ENCODE peak calls at places on chromosomes 5 and 9, in six cellular contexts. One of them, this sample, is unnamed.

GRCh38 chr9:86794356-86795046 is 152.8 kb downstream of the GAS1 start:
- DNase-seq in A549: no peak
- DNase-seq in WTC11: no peak
- DNase-seq in HCT116: no peak
- DNase-seq in NB4: no peak
- DNase-seq in GM12878: no peak
- DNase-seq in this sample: no peak

GRCh38 chr5:179805529-179806249 is 977 bp downstream of the MGAT4B start:
- DNase-seq in A549: no peak
- DNase-seq in WTC11: peak; percentile 39
- DNase-seq in HCT116: no peak
- DNase-seq in NB4: peak; percentile 81
- DNase-seq in GM12878: no peak
- DNase-seq in this sample: peak; percentile 46

GRCh38 chr5:77087484-77088291 is 603 bp upstream of the ZBED3 start:
- DNase-seq in A549: no peak
- DNase-seq in WTC11: peak; percentile 19
- DNase-seq in HCT116: no peak
- DNase-seq in NB4: peak; percentile 40
- DNase-seq in GM12878: no peak
- DNase-seq in this sample: peak; percentile 51

GRCh38 chr5:86909461-86909881 is 291.7 kb downstream of the COX7C start:
- DNase-seq in A549: no peak
- DNase-seq in WTC11: no peak
- DNase-seq in HCT116: no peak
- DNase-seq in NB4: no peak
- DNase-seq in GM12878: no peak
- DNase-seq in this sample: no peak

GRCh38 chr5:120769291-120769872 is 305.3 kb downstream of the PRR16 start:
- DNase-seq in A549: no peak
- DNase-seq in WTC11: no peak
- DNase-seq in HCT116: no peak
- DNase-seq in NB4: no peak
- DNase-seq in GM12878: no peak
- DNase-seq in this sample: no peak

GRCh38 chr5:111469293-111469896 is 42.9 kb downstream of the STARD4 start:
- DNase-seq in A549: no peak
- DNase-seq in WTC11: no peak
- DNase-seq in HCT116: no peak
- DNase-seq in NB4: no peak
- DNase-seq in GM12878: no peak
- DNase-seq in this sample: no peak

GRCh38 chr5:88256872-88257271 is 11.8 kb downstream of the TMEM161B start:
- DNase-seq in A549: no peak
- DNase-seq in WTC11: peak; percentile 40
- DNase-seq in HCT116: no peak
- DNase-seq in NB4: no peak
- DNase-seq in GM12878: no peak
- DNase-seq in this sample: no peak

GRCh38 chr5:66151030-66151429 is 6.9 kb downstream of the SREK1 start:
- DNase-seq in A549: no peak
- DNase-seq in WTC11: no peak
- DNase-seq in HCT116: no peak
- DNase-seq in NB4: no peak
- DNase-seq in GM12878: no peak
- DNase-seq in this sample: no peak

GRCh38 chr9:19894975-19895374 is 106.1 kb upstream of the SLC24A2 start:
- DNase-seq in A549: no peak
- DNase-seq in WTC11: no peak
- DNase-seq in HCT116: no peak
- DNase-seq in NB4: no peak
- DNase-seq in GM12878: no peak
- DNase-seq in this sample: no peak

GRCh38 chr5:123776761-123777160 is 264.8 kb downstream of the CSNK1G3 start:
- DNase-seq in A549: no peak
- DNase-seq in WTC11: no peak
- DNase-seq in HCT116: no peak
- DNase-seq in NB4: no peak
- DNase-seq in GM12878: no peak
- DNase-seq in this sample: no peak

GRCh38 chr5:76763136-76763535 is 47.2 kb downstream of the F2R start:
- DNase-seq in A549: no peak
- DNase-seq in WTC11: no peak
- DNase-seq in HCT116: no peak
- DNase-seq in NB4: peak; percentile 36
- DNase-seq in GM12878: no peak
- DNase-seq in this sample: no peak

GRCh38 chr9:74771262-74771585 is 116.5 kb downstream of the TRPM6 start:
- DNase-seq in A549: no peak
- DNase-seq in WTC11: no peak
- DNase-seq in HCT116: no peak
- DNase-seq in NB4: no peak
- DNase-seq in GM12878: no peak
- DNase-seq in this sample: no peak

GRCh38 chr9:15150939-15151338 is 156.1 kb downstream of the TTC39B start:
- DNase-seq in A549: no peak
- DNase-seq in WTC11: no peak
- DNase-seq in HCT116: no peak
- DNase-seq in NB4: no peak
- DNase-seq in GM12878: no peak
- DNase-seq in this sample: peak; percentile 45

GRCh38 chr5:95087819-95088317 is 197.0 kb downstream of the MCTP1 start:
- DNase-seq in A549: no peak
- DNase-seq in WTC11: no peak
- DNase-seq in HCT116: no peak
- DNase-seq in NB4: no peak
- DNase-seq in GM12878: peak; percentile 85
- DNase-seq in this sample: no peak

GRCh38 chr5:10534491-10535236 is 29.2 kb upstream of the ANKRD33B start:
- DNase-seq in A549: no peak
- DNase-seq in WTC11: no peak
- DNase-seq in HCT116: no peak
- DNase-seq in NB4: no peak
- DNase-seq in GM12878: no peak
- DNase-seq in this sample: no peak

GRCh38 chr5:176371621-176372539 is 6.6 kb downstream of the ARL10 start:
- DNase-seq in A549: no peak
- DNase-seq in WTC11: no peak
- DNase-seq in HCT116: no peak
- DNase-seq in NB4: no peak
- DNase-seq in GM12878: no peak
- DNase-seq in this sample: no peak

GRCh38 chr5:98004463-98004862 is 769.0 kb upstream of the RGMB start:
- DNase-seq in A549: no peak
- DNase-seq in WTC11: no peak
- DNase-seq in HCT116: no peak
- DNase-seq in NB4: no peak
- DNase-seq in GM12878: no peak
- DNase-seq in this sample: peak; percentile 29

GRCh38 chr5:44626846-44627245 is 181.9 kb upstream of the MRPS30 start:
- DNase-seq in A549: no peak
- DNase-seq in WTC11: no peak
- DNase-seq in HCT116: no peak
- DNase-seq in NB4: no peak
- DNase-seq in GM12878: no peak
- DNase-seq in this sample: no peak

GRCh38 chr5:144958002-144958401 is 787.3 kb downstream of the KCTD16 start:
- DNase-seq in A549: no peak
- DNase-seq in WTC11: no peak
- DNase-seq in HCT116: no peak
- DNase-seq in NB4: no peak
- DNase-seq in GM12878: no peak
- DNase-seq in this sample: no peak

GRCh38 chr5:38883842-38884241 is 38.0 kb downstream of the OSMR start:
- DNase-seq in A549: no peak
- DNase-seq in WTC11: no peak
- DNase-seq in HCT116: no peak
- DNase-seq in NB4: no peak
- DNase-seq in GM12878: no peak
- DNase-seq in this sample: peak; percentile 33

GRCh38 chr9:133133680-133134418 is 12.8 kb upstream of the RALGDS start:
- DNase-seq in A549: peak; percentile 99
- DNase-seq in WTC11: peak; percentile 37
- DNase-seq in HCT116: peak; percentile 89
- DNase-seq in NB4: peak; percentile 70
- DNase-seq in GM12878: no peak
- DNase-seq in this sample: peak; percentile 98

DNA sequence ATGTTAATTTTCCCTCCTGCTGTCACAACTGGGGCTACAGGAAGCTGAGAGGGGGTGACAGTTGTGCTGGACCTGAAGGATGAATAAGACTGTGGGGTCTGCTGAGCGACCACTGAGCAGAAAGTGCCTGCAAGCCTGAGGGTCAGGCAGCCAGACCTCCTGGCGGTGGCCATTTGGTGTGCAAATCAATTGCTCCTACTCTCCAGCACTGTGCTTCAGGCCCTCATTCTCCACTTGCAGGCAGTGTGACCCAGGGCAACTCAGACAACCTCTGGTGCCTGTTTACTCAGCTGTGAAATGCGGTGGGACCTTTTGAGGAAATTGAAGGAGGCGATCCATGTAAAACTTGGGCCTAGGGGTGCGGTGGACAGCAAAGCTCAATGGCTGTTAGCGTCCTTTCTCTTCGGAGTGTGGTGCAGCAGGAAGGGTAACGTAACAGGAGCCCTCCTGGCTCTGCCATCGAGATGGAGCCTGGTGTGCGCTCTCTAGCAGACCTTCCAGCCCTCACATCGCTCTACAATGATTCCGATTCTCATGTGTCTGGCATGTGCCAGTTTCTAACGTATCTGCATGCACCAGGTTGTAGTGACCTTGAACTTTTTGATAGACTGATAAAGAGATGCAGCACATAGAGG is 159.5 kb upstream of the RAPGEF1 start:
- DNase-seq in A549: no peak
- DNase-seq in WTC11: peak; percentile 38
- DNase-seq in HCT116: no peak
- DNase-seq in NB4: no peak
- DNase-seq in GM12878: no peak
- DNase-seq in this sample: no peak
- TF ChIP-seq MAX in A549: no peak
- TF ChIP-seq MAX in WTC11: no peak
- TF ChIP-seq MAX in HCT116: no peak
- TF ChIP-seq MAX in NB4: no peak
- TF ChIP-seq MAX in GM12878: no peak
- TF ChIP-seq MAX in this sample: no peak

GRCh38 chr9:93218671-93219420 is 34.9 kb downstream of the WNK2 start:
- DNase-seq in A549: no peak
- DNase-seq in WTC11: no peak
- DNase-seq in HCT116: no peak
- DNase-seq in NB4: no peak
- DNase-seq in GM12878: no peak
- DNase-seq in this sample: no peak

GRCh38 chr9:93219692-93220091 is 35.8 kb downstream of the WNK2 start:
- DNase-seq in A549: no peak
- DNase-seq in WTC11: no peak
- DNase-seq in HCT116: no peak
- DNase-seq in NB4: no peak
- DNase-seq in GM12878: no peak
- DNase-seq in this sample: no peak

GRCh38 chr9:93218161-93218560 is 34.2 kb downstream of the WNK2 start:
- DNase-seq in A549: no peak
- DNase-seq in WTC11: no peak
- DNase-seq in HCT116: no peak
- DNase-seq in NB4: no peak
- DNase-seq in GM12878: no peak
- DNase-seq in this sample: no peak

GRCh38 chr9:93216072-93216364 is 32.1 kb downstream of the WNK2 start:
- DNase-seq in A549: no peak
- DNase-seq in WTC11: no peak
- DNase-seq in HCT116: no peak
- DNase-seq in NB4: no peak
- DNase-seq in GM12878: no peak
- DNase-seq in this sample: no peak

DNA sequence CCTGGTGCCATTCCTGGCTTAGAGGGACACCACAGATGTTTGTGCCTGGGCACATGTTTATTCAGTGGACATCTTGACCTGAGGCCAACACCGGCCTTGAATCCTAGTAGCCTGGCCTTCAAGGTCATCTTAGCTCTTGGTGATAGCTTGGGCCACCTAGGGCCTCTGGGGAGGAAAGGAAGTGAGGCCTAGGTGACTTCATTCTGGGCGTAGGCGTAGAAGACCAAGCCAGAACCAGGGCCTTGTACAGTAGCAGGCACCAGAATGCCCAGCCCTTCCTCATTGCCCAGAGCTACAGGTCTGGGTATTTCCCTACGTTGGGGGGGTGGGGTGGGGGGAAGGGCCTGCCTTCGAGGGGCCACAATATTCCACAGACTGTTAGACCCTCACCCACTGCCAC is 33.8 kb downstream of the WNK2 start:
- DNase-seq in A549: no peak
- DNase-seq in WTC11: no peak
- DNase-seq in HCT116: no peak
- DNase-seq in NB4: no peak
- DNase-seq in GM12878: no peak
- DNase-seq in this sample: no peak
- TF ChIP-seq MAX in A549: no peak
- TF ChIP-seq MAX in WTC11: no peak
- TF ChIP-seq MAX in HCT116: no peak
- TF ChIP-seq MAX in NB4: no peak
- TF ChIP-seq MAX in GM12878: no peak
- TF ChIP-seq MAX in this sample: no peak

DNA sequence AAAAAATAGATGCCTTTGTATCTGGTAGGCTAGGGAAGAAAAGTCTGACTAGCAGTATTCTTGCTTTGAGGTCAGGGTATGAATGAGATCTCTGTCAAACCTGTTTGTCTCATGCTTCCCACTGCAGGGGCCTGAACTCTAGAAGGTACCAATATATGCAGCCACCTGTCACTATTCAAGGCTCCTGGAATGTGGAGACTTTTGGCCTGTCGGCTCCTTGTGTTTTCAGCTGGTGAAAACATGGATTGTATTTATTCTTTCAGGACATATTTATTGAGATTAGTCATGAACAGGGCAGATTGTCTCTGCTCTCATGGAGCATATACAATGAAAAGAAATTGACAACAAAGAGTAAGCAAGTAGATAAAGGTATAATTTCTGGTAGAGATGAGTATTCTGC is 255.8 kb downstream of the ARHGAP26 start:
- DNase-seq in A549: no peak
- DNase-seq in WTC11: no peak
- DNase-seq in HCT116: no peak
- DNase-seq in NB4: no peak
- DNase-seq in GM12878: no peak
- DNase-seq in this sample: peak; percentile 27
- TF ChIP-seq MAX in A549: no peak
- TF ChIP-seq MAX in WTC11: no peak
- TF ChIP-seq MAX in HCT116: no peak
- TF ChIP-seq MAX in NB4: no peak
- TF ChIP-seq MAX in GM12878: no peak
- TF ChIP-seq MAX in this sample: no peak

GRCh38 chr5:141883184-141883947 is 5.2 kb upstream of the PCDH1 start:
- DNase-seq in A549: no peak
- DNase-seq in WTC11: peak; percentile 86
- DNase-seq in HCT116: no peak
- DNase-seq in NB4: no peak
- DNase-seq in GM12878: no peak
- DNase-seq in this sample: peak; percentile 31
- TF ChIP-seq MAX in A549: no peak
- TF ChIP-seq MAX in WTC11: peak; percentile 61
- TF ChIP-seq MAX in HCT116: no peak
- TF ChIP-seq MAX in NB4: no peak
- TF ChIP-seq MAX in GM12878: no peak
- TF ChIP-seq MAX in this sample: no peak

GRCh38 chr9:115018547-115019435 is 88.4 kb upstream of the TNFSF8 start:
- DNase-seq in A549: no peak
- DNase-seq in WTC11: no peak
- DNase-seq in HCT116: no peak
- DNase-seq in NB4: no peak
- DNase-seq in GM12878: no peak
- DNase-seq in this sample: no peak
- TF ChIP-seq MAX in A549: no peak
- TF ChIP-seq MAX in WTC11: no peak
- TF ChIP-seq MAX in HCT116: no peak
- TF ChIP-seq MAX in NB4: no peak
- TF ChIP-seq MAX in GM12878: no peak
- TF ChIP-seq MAX in this sample: no peak